ENCODE peak calls at places on chromosomes 3 and 15, in eight cellular contexts. One of them, this sample, is unnamed.
A peak's percentile ranks its signal among the peaks of the same experiment; 100 is the strongest.

GRCh38 chr3:59446775-59447465 is 397.1 kb upstream of the CFAP20DC start:
- DNase-seq in heart left ventricle: no peak
- DNase-seq in SJSA1: peak; percentile 51
- DNase-seq in brain microvascular endothelial cell: no peak
- DNase-seq in mesendoderm: no peak
- DNase-seq in substantia nigra: no peak
- DNase-seq in CD8-positive, alpha-beta memory T cell: no peak
- DNase-seq in thoracic aorta: no peak
- DNase-seq in this sample: no peak

GRCh38 chr3:71831599-71831998 is 46.7 kb upstream of the PROK2 start:
- DNase-seq in heart left ventricle: no peak
- DNase-seq in SJSA1: no peak
- DNase-seq in brain microvascular endothelial cell: no peak
- DNase-seq in mesendoderm: no peak
- DNase-seq in substantia nigra: no peak
- DNase-seq in CD8-positive, alpha-beta memory T cell: no peak
- DNase-seq in thoracic aorta: no peak
- DNase-seq in this sample: no peak

GRCh38 chr3:139260793-139261736 is 82.8 kb upstream of the MRPS22 start:
- DNase-seq in heart left ventricle: no peak
- DNase-seq in SJSA1: no peak
- DNase-seq in brain microvascular endothelial cell: no peak
- DNase-seq in mesendoderm: no peak
- DNase-seq in substantia nigra: no peak
- DNase-seq in CD8-positive, alpha-beta memory T cell: no peak
- DNase-seq in thoracic aorta: no peak
- DNase-seq in this sample: no peak

GRCh38 chr3:195896361-195897080 is 11.8 kb downstream of the TNK2 start:
- DNase-seq in heart left ventricle: peak; percentile 68
- DNase-seq in SJSA1: peak; percentile 41
- DNase-seq in brain microvascular endothelial cell: peak; percentile 63
- DNase-seq in mesendoderm: peak; percentile 61
- DNase-seq in substantia nigra: peak; percentile 50
- DNase-seq in CD8-positive, alpha-beta memory T cell: no peak
- DNase-seq in thoracic aorta: no peak
- DNase-seq in this sample: peak; percentile 63

GRCh38 chr3:141767062-141767461 is 3.9 kb downstream of the GRK7 start:
- DNase-seq in heart left ventricle: no peak
- DNase-seq in SJSA1: no peak
- DNase-seq in brain microvascular endothelial cell: no peak
- DNase-seq in mesendoderm: no peak
- DNase-seq in substantia nigra: no peak
- DNase-seq in CD8-positive, alpha-beta memory T cell: no peak
- DNase-seq in thoracic aorta: no peak
- DNase-seq in this sample: no peak

GRCh38 chr15:73130830-73131229 is 78.6 kb downstream of the NEO1 start:
- DNase-seq in heart left ventricle: no peak
- DNase-seq in SJSA1: no peak
- DNase-seq in brain microvascular endothelial cell: no peak
- DNase-seq in mesendoderm: no peak
- DNase-seq in substantia nigra: no peak
- DNase-seq in CD8-positive, alpha-beta memory T cell: no peak
- DNase-seq in thoracic aorta: no peak
- DNase-seq in this sample: no peak

GRCh38 chr3:152621967-152622812 is 212.7 kb upstream of the P2RY1 start:
- DNase-seq in heart left ventricle: no peak
- DNase-seq in SJSA1: no peak
- DNase-seq in brain microvascular endothelial cell: no peak
- DNase-seq in mesendoderm: no peak
- DNase-seq in substantia nigra: no peak
- DNase-seq in CD8-positive, alpha-beta memory T cell: no peak
- DNase-seq in thoracic aorta: no peak
- DNase-seq in this sample: no peak

GRCh38 chr3:171615742-171616141 is 155.5 kb upstream of the TNIK start:
- DNase-seq in heart left ventricle: no peak
- DNase-seq in SJSA1: no peak
- DNase-seq in brain microvascular endothelial cell: peak; percentile 36
- DNase-seq in mesendoderm: no peak
- DNase-seq in substantia nigra: no peak
- DNase-seq in CD8-positive, alpha-beta memory T cell: no peak
- DNase-seq in thoracic aorta: no peak
- DNase-seq in this sample: no peak

GRCh38 chr3:52473031-52473430 is 17.6 kb downstream of the NISCH start:
- DNase-seq in heart left ventricle: peak; percentile 56
- DNase-seq in SJSA1: no peak
- DNase-seq in brain microvascular endothelial cell: no peak
- DNase-seq in mesendoderm: no peak
- DNase-seq in substantia nigra: no peak
- DNase-seq in CD8-positive, alpha-beta memory T cell: no peak
- DNase-seq in thoracic aorta: no peak
- DNase-seq in this sample: no peak

GRCh38 chr3:42128526-42128925 is 37.4 kb downstream of the TRAK1 start:
- DNase-seq in heart left ventricle: no peak
- DNase-seq in SJSA1: no peak
- DNase-seq in brain microvascular endothelial cell: no peak
- DNase-seq in mesendoderm: no peak
- DNase-seq in substantia nigra: no peak
- DNase-seq in CD8-positive, alpha-beta memory T cell: no peak
- DNase-seq in thoracic aorta: no peak
- DNase-seq in this sample: no peak

GRCh38 chr3:51673181-51673801 is 2.2 kb downstream of the TEX264 start:
- DNase-seq in heart left ventricle: no peak
- DNase-seq in SJSA1: no peak
- DNase-seq in brain microvascular endothelial cell: no peak
- DNase-seq in mesendoderm: no peak
- DNase-seq in substantia nigra: no peak
- DNase-seq in CD8-positive, alpha-beta memory T cell: no peak
- DNase-seq in thoracic aorta: no peak
- DNase-seq in this sample: no peak

GRCh38 chr15:80970658-80971057 is 19.0 kb downstream of the MESD start:
- DNase-seq in heart left ventricle: no peak
- DNase-seq in SJSA1: no peak
- DNase-seq in brain microvascular endothelial cell: no peak
- DNase-seq in mesendoderm: no peak
- DNase-seq in substantia nigra: no peak
- DNase-seq in CD8-positive, alpha-beta memory T cell: no peak
- DNase-seq in thoracic aorta: no peak
- DNase-seq in this sample: no peak

GRCh38 chr15:31136016-31136415 is 34.5 kb upstream of the TRPM1 start:
- DNase-seq in heart left ventricle: no peak
- DNase-seq in SJSA1: no peak
- DNase-seq in brain microvascular endothelial cell: no peak
- DNase-seq in mesendoderm: peak; percentile 70
- DNase-seq in substantia nigra: no peak
- DNase-seq in CD8-positive, alpha-beta memory T cell: no peak
- DNase-seq in thoracic aorta: no peak
- DNase-seq in this sample: no peak

GRCh38 chr15:65105038-65105437 is 10.0 kb downstream of the UBAP1L start:
- DNase-seq in heart left ventricle: no peak
- DNase-seq in SJSA1: no peak
- DNase-seq in brain microvascular endothelial cell: no peak
- DNase-seq in mesendoderm: no peak
- DNase-seq in substantia nigra: no peak
- DNase-seq in CD8-positive, alpha-beta memory T cell: no peak
- DNase-seq in thoracic aorta: no peak
- DNase-seq in this sample: no peak

GRCh38 chr3:112813723-112814171 is 32.9 kb downstream of the CD200R1L start:
- DNase-seq in heart left ventricle: no peak
- DNase-seq in SJSA1: no peak
- DNase-seq in brain microvascular endothelial cell: no peak
- DNase-seq in mesendoderm: peak; percentile 32
- DNase-seq in substantia nigra: no peak
- DNase-seq in CD8-positive, alpha-beta memory T cell: no peak
- DNase-seq in thoracic aorta: no peak
- DNase-seq in this sample: no peak

GRCh38 chr3:189961525-189962161 is 159.1 kb downstream of the P3H2 start:
- DNase-seq in heart left ventricle: peak; percentile 72
- DNase-seq in SJSA1: peak; percentile 80
- DNase-seq in brain microvascular endothelial cell: peak; percentile 86
- DNase-seq in mesendoderm: peak; percentile 90
- DNase-seq in substantia nigra: peak; percentile 58
- DNase-seq in CD8-positive, alpha-beta memory T cell: peak; percentile 63
- DNase-seq in thoracic aorta: peak; percentile 37
- DNase-seq in this sample: no peak

GRCh38 chr3:128178782-128179473 is 25.6 kb downstream of the EEFSEC start:
- DNase-seq in heart left ventricle: no peak
- DNase-seq in SJSA1: peak; percentile 18
- DNase-seq in brain microvascular endothelial cell: no peak
- DNase-seq in mesendoderm: no peak
- DNase-seq in substantia nigra: no peak
- DNase-seq in CD8-positive, alpha-beta memory T cell: no peak
- DNase-seq in thoracic aorta: no peak
- DNase-seq in this sample: no peak
- H3K27ac ChIP-seq in heart left ventricle: no peak overlapping the region
- H3K27ac ChIP-seq in SJSA1: peak overlapping the region; percentile 36
- H3K27ac ChIP-seq in brain microvascular endothelial cell: no peak overlapping the region
- H3K27ac ChIP-seq in mesendoderm: no peak overlapping the region
- H3K27ac ChIP-seq in substantia nigra: no peak overlapping the region
- H3K27ac ChIP-seq in CD8-positive, alpha-beta memory T cell: no peak overlapping the region
- H3K27ac ChIP-seq in thoracic aorta: no peak overlapping the region
- H3K27ac ChIP-seq in this sample: no peak overlapping the region

GRCh38 chr3:100361897-100362296 is 27.3 kb downstream of the NIT2 start:
- DNase-seq in heart left ventricle: no peak
- DNase-seq in SJSA1: no peak
- DNase-seq in brain microvascular endothelial cell: no peak
- DNase-seq in mesendoderm: no peak
- DNase-seq in substantia nigra: no peak
- DNase-seq in CD8-positive, alpha-beta memory T cell: no peak
- DNase-seq in thoracic aorta: no peak
- DNase-seq in this sample: no peak
- H3K27ac ChIP-seq in heart left ventricle: no peak overlapping the region
- H3K27ac ChIP-seq in SJSA1: no peak overlapping the region
- H3K27ac ChIP-seq in brain microvascular endothelial cell: no peak overlapping the region
- H3K27ac ChIP-seq in mesendoderm: no peak overlapping the region
- H3K27ac ChIP-seq in substantia nigra: no peak overlapping the region
- H3K27ac ChIP-seq in CD8-positive, alpha-beta memory T cell: no peak overlapping the region
- H3K27ac ChIP-seq in thoracic aorta: no peak overlapping the region
- H3K27ac ChIP-seq in this sample: no peak overlapping the region

GRCh38 chr15:88920186-88920891 is 7.2 kb upstream of the MFGE8 start:
- DNase-seq in heart left ventricle: no peak
- DNase-seq in SJSA1: peak; percentile 59
- DNase-seq in brain microvascular endothelial cell: peak; percentile 87
- DNase-seq in mesendoderm: no peak
- DNase-seq in substantia nigra: no peak
- DNase-seq in CD8-positive, alpha-beta memory T cell: no peak
- DNase-seq in thoracic aorta: no peak
- DNase-seq in this sample: no peak
- H3K27ac ChIP-seq in heart left ventricle: no peak overlapping the region
- H3K27ac ChIP-seq in SJSA1: peak overlapping the region; percentile 60
- H3K27ac ChIP-seq in brain microvascular endothelial cell: peak overlapping the region; percentile 74
- H3K27ac ChIP-seq in mesendoderm: no peak overlapping the region
- H3K27ac ChIP-seq in substantia nigra: no peak overlapping the region
- H3K27ac ChIP-seq in CD8-positive, alpha-beta memory T cell: no peak overlapping the region
- H3K27ac ChIP-seq in thoracic aorta: peak overlapping the region; percentile 83
- H3K27ac ChIP-seq in this sample: no peak overlapping the region

GRCh38 chr3:38004415-38005075 is 14.0 kb downstream of the VILL start:
- DNase-seq in heart left ventricle: no peak
- DNase-seq in SJSA1: peak; percentile 52
- DNase-seq in brain microvascular endothelial cell: peak; percentile 57
- DNase-seq in mesendoderm: peak; percentile 63
- DNase-seq in substantia nigra: peak; percentile 72
- DNase-seq in CD8-positive, alpha-beta memory T cell: peak; percentile 74
- DNase-seq in thoracic aorta: no peak
- DNase-seq in this sample: peak; percentile 60
- H3K27ac ChIP-seq in heart left ventricle: peak overlapping the region; percentile 58
- H3K27ac ChIP-seq in SJSA1: no peak overlapping the region
- H3K27ac ChIP-seq in brain microvascular endothelial cell: no peak overlapping the region
- H3K27ac ChIP-seq in mesendoderm: no peak overlapping the region
- H3K27ac ChIP-seq in substantia nigra: peak overlapping the region; percentile 89
- H3K27ac ChIP-seq in CD8-positive, alpha-beta memory T cell: no peak overlapping the region
- H3K27ac ChIP-seq in thoracic aorta: no peak overlapping the region
- H3K27ac ChIP-seq in this sample: peak overlapping the region; percentile 96

GRCh38 chr3:27675287-27675686 is 46.8 kb downstream of the EOMES start:
- DNase-seq in heart left ventricle: no peak
- DNase-seq in SJSA1: no peak
- DNase-seq in brain microvascular endothelial cell: peak; percentile 28
- DNase-seq in mesendoderm: no peak
- DNase-seq in substantia nigra: no peak
- DNase-seq in CD8-positive, alpha-beta memory T cell: no peak
- DNase-seq in thoracic aorta: no peak
- DNase-seq in this sample: no peak
- H3K27ac ChIP-seq in heart left ventricle: no peak overlapping the region
- H3K27ac ChIP-seq in SJSA1: no peak overlapping the region
- H3K27ac ChIP-seq in brain microvascular endothelial cell: no peak overlapping the region
- H3K27ac ChIP-seq in mesendoderm: no peak overlapping the region
- H3K27ac ChIP-seq in substantia nigra: no peak overlapping the region
- H3K27ac ChIP-seq in CD8-positive, alpha-beta memory T cell: no peak overlapping the region
- H3K27ac ChIP-seq in thoracic aorta: peak overlapping the region; percentile 84
- H3K27ac ChIP-seq in this sample: no peak overlapping the region

GRCh38 chr3:50318163-50318562 is 4.4 kb downstream of the HYAL2 start:
- DNase-seq in heart left ventricle: no peak
- DNase-seq in SJSA1: no peak
- DNase-seq in brain microvascular endothelial cell: no peak
- DNase-seq in mesendoderm: no peak
- DNase-seq in substantia nigra: no peak
- DNase-seq in CD8-positive, alpha-beta memory T cell: no peak
- DNase-seq in thoracic aorta: no peak
- DNase-seq in this sample: no peak
- H3K27ac ChIP-seq in heart left ventricle: peak overlapping the region; percentile 98
- H3K27ac ChIP-seq in SJSA1: no peak overlapping the region
- H3K27ac ChIP-seq in brain microvascular endothelial cell: no peak overlapping the region
- H3K27ac ChIP-seq in mesendoderm: no peak overlapping the region
- H3K27ac ChIP-seq in substantia nigra: no peak overlapping the region
- H3K27ac ChIP-seq in CD8-positive, alpha-beta memory T cell: no peak overlapping the region
- H3K27ac ChIP-seq in thoracic aorta: no peak overlapping the region
- H3K27ac ChIP-seq in this sample: no peak overlapping the region

GRCh38 chr3:47838503-47838902 is 35.6 kb downstream of the DHX30 start:
- DNase-seq in heart left ventricle: no peak
- DNase-seq in SJSA1: no peak
- DNase-seq in brain microvascular endothelial cell: no peak
- DNase-seq in mesendoderm: no peak
- DNase-seq in substantia nigra: no peak
- DNase-seq in CD8-positive, alpha-beta memory T cell: no peak
- DNase-seq in thoracic aorta: no peak
- DNase-seq in this sample: no peak

GRCh38 chr3:47841786-47842349 is 38.9 kb downstream of the DHX30 start:
- DNase-seq in heart left ventricle: peak; percentile 20
- DNase-seq in SJSA1: no peak
- DNase-seq in brain microvascular endothelial cell: no peak
- DNase-seq in mesendoderm: no peak
- DNase-seq in substantia nigra: no peak
- DNase-seq in CD8-positive, alpha-beta memory T cell: no peak
- DNase-seq in thoracic aorta: no peak
- DNase-seq in this sample: no peak

DNA sequence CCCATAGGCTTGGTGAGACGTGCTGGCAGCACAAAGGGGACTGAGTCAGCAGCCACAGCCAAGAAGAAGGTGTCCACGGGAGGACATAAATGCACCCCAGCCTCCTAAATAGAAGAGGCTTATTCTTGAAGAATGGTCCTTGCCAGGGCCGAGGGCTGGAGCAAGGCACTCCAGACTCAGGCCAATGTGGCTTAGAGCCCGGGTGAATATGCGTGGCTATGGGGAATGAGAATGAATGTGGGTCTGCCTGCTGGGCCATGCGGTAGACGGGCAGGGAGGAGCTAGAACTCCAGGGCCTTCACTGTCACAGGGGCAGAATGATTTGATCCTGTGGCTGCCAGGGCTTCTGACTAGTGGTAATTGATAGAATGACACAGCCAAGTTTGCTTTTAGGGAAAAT is 34.0 kb downstream of the DHX30 start:
- DNase-seq in heart left ventricle: no peak
- DNase-seq in SJSA1: no peak
- DNase-seq in brain microvascular endothelial cell: no peak
- DNase-seq in mesendoderm: peak; percentile 29
- DNase-seq in substantia nigra: peak; percentile 58
- DNase-seq in CD8-positive, alpha-beta memory T cell: no peak
- DNase-seq in thoracic aorta: no peak
- DNase-seq in this sample: no peak
- H3K27ac ChIP-seq in heart left ventricle: no peak overlapping the region
- H3K27ac ChIP-seq in SJSA1: no peak overlapping the region
- H3K27ac ChIP-seq in brain microvascular endothelial cell: no peak overlapping the region
- H3K27ac ChIP-seq in mesendoderm: no peak overlapping the region
- H3K27ac ChIP-seq in substantia nigra: no peak overlapping the region
- H3K27ac ChIP-seq in CD8-positive, alpha-beta memory T cell: no peak overlapping the region
- H3K27ac ChIP-seq in thoracic aorta: peak overlapping the region; percentile 40
- H3K27ac ChIP-seq in this sample: peak overlapping the region; percentile 67

GRCh38 chr3:129424185-129424841 is 4.1 kb downstream of the EFCAB12 start:
- DNase-seq in heart left ventricle: no peak
- DNase-seq in SJSA1: no peak
- DNase-seq in brain microvascular endothelial cell: no peak
- DNase-seq in mesendoderm: peak; percentile 59
- DNase-seq in substantia nigra: no peak
- DNase-seq in CD8-positive, alpha-beta memory T cell: no peak
- DNase-seq in thoracic aorta: no peak
- DNase-seq in this sample: no peak
- H3K27ac ChIP-seq in heart left ventricle: no peak overlapping the region
- H3K27ac ChIP-seq in SJSA1: no peak overlapping the region
- H3K27ac ChIP-seq in brain microvascular endothelial cell: no peak overlapping the region
- H3K27ac ChIP-seq in mesendoderm: no peak overlapping the region
- H3K27ac ChIP-seq in substantia nigra: no peak overlapping the region
- H3K27ac ChIP-seq in CD8-positive, alpha-beta memory T cell: no peak overlapping the region
- H3K27ac ChIP-seq in thoracic aorta: no peak overlapping the region
- H3K27ac ChIP-seq in this sample: no peak overlapping the region

This sample was measured in caudate nucleus.